ENCODE peak calls at places on chromosomes 11 and 22, in five cellular contexts. One of them, this sample, is unnamed.

GRCh38 chr11:16809901-16810668 is 71.6 kb downstream of the C11orf58 start:
- DNase-seq in cardiac fibroblast: peak; percentile 50
- DNase-seq in iris pigment epithelial cell: peak; percentile 42
- DNase-seq in left colon: no peak
- DNase-seq in HTR-8/SVneo: no peak
- DNase-seq in this sample: no peak

GRCh38 chr11:33317662-33318061 is 60.5 kb downstream of the HIPK3 start:
- DNase-seq in left colon: no peak
- DNase-seq in iris pigment epithelial cell: peak; percentile 51
- DNase-seq in HTR-8/SVneo: no peak
- DNase-seq in cardiac fibroblast: peak; percentile 62
- DNase-seq in this sample: no peak

GRCh38 chr11:6719588-6719987 is 36.4 kb upstream of the MRPL17 start:
- DNase-seq in iris pigment epithelial cell: peak; percentile 3
- DNase-seq in cardiac fibroblast: peak; percentile 33
- DNase-seq in HTR-8/SVneo: no peak
- DNase-seq in left colon: no peak
- DNase-seq in this sample: peak; percentile 4

GRCh38 chr22:17717708-17718107 is 56.6 kb downstream of the BID start:
- DNase-seq in cardiac fibroblast: no peak
- DNase-seq in iris pigment epithelial cell: peak; percentile 79
- DNase-seq in left colon: no peak
- DNase-seq in HTR-8/SVneo: no peak
- DNase-seq in this sample: no peak

GRCh38 chr11:10017050-10017449 is 277.0 kb downstream of the SBF2 start:
- DNase-seq in HTR-8/SVneo: no peak
- DNase-seq in iris pigment epithelial cell: no peak
- DNase-seq in left colon: no peak
- DNase-seq in cardiac fibroblast: no peak
- DNase-seq in this sample: no peak

GRCh38 chr22:25759825-25760231 is 17.8 kb downstream of the MYO18B start:
- DNase-seq in cardiac fibroblast: peak; percentile 99
- DNase-seq in HTR-8/SVneo: peak; percentile 71
- DNase-seq in left colon: no peak
- DNase-seq in iris pigment epithelial cell: peak; percentile 98
- DNase-seq in this sample: peak; percentile 99

GRCh38 chr11:94746721-94747120 is 21.4 kb upstream of the AMOTL1 start:
- DNase-seq in HTR-8/SVneo: no peak
- DNase-seq in cardiac fibroblast: no peak
- DNase-seq in left colon: no peak
- DNase-seq in iris pigment epithelial cell: no peak
- DNase-seq in this sample: no peak

GRCh38 chr11:85595285-85595884 is 31.8 kb downstream of the DLG2 start:
- DNase-seq in left colon: no peak
- DNase-seq in HTR-8/SVneo: peak; percentile 62
- DNase-seq in iris pigment epithelial cell: peak; percentile 53
- DNase-seq in cardiac fibroblast: peak; percentile 73
- DNase-seq in this sample: peak; percentile 91

GRCh38 chr11:48123934-48124755 is 92.5 kb upstream of the OR4B1 start:
- DNase-seq in left colon: no peak
- DNase-seq in iris pigment epithelial cell: no peak
- DNase-seq in HTR-8/SVneo: no peak
- DNase-seq in cardiac fibroblast: no peak
- DNase-seq in this sample: no peak

GRCh38 chr11:120039031-120039430 is 98.9 kb downstream of the TRIM29 start:
- DNase-seq in cardiac fibroblast: no peak
- DNase-seq in left colon: no peak
- DNase-seq in HTR-8/SVneo: no peak
- DNase-seq in iris pigment epithelial cell: no peak
- DNase-seq in this sample: no peak

GRCh38 chr11:65588199-65589054 is 7.2 kb downstream of the KCNK7 start:
- DNase-seq in cardiac fibroblast: peak; percentile 62
- DNase-seq in iris pigment epithelial cell: peak; percentile 60
- DNase-seq in HTR-8/SVneo: peak; percentile 75
- DNase-seq in left colon: peak; percentile 78
- DNase-seq in this sample: peak; percentile 68

GRCh38 chr11:71075116-71075720 is 177.2 kb downstream of the SHANK2 start:
- DNase-seq in cardiac fibroblast: no peak
- DNase-seq in left colon: no peak
- DNase-seq in iris pigment epithelial cell: no peak
- DNase-seq in HTR-8/SVneo: no peak
- DNase-seq in this sample: no peak

GRCh38 chr11:124799384-124800225 is 601 bp downstream of the MSANTD2 start:
- DNase-seq in left colon: peak; percentile 36
- DNase-seq in HTR-8/SVneo: no peak
- DNase-seq in cardiac fibroblast: peak; percentile 38
- DNase-seq in iris pigment epithelial cell: peak; percentile 32
- DNase-seq in this sample: peak; percentile 67

GRCh38 chr11:41879186-41879738 is 419.8 kb upstream of the LRRC4C start:
- DNase-seq in cardiac fibroblast: peak; percentile 64
- DNase-seq in HTR-8/SVneo: no peak
- DNase-seq in left colon: no peak
- DNase-seq in iris pigment epithelial cell: no peak
- DNase-seq in this sample: peak; percentile 10

GRCh38 chr22:42114721-42115120 is 15.9 kb downstream of the CYP2D6 start:
- DNase-seq in left colon: no peak
- DNase-seq in HTR-8/SVneo: no peak
- DNase-seq in iris pigment epithelial cell: peak; percentile 18
- DNase-seq in cardiac fibroblast: peak; percentile 61
- DNase-seq in this sample: no peak

GRCh38 chr22:17095538-17095937 is 10.7 kb downstream of the IL17RA start:
- DNase-seq in left colon: no peak
- DNase-seq in iris pigment epithelial cell: no peak
- DNase-seq in cardiac fibroblast: peak; percentile 6
- DNase-seq in HTR-8/SVneo: no peak
- DNase-seq in this sample: no peak

GRCh38 chr11:67504023-67504949 is 877 bp downstream of the PITPNM1 start:
- DNase-seq in cardiac fibroblast: peak; percentile 22
- DNase-seq in iris pigment epithelial cell: peak; percentile 29
- DNase-seq in HTR-8/SVneo: peak; percentile 56
- DNase-seq in left colon: no peak
- DNase-seq in this sample: no peak

GRCh38 chr11:78633516-78634310 is 59.0 kb upstream of the NARS2 start:
- DNase-seq in cardiac fibroblast: no peak
- DNase-seq in HTR-8/SVneo: no peak
- DNase-seq in left colon: no peak
- DNase-seq in iris pigment epithelial cell: no peak
- DNase-seq in this sample: no peak

GRCh38 chr11:11810764-11811726 is 30.7 kb upstream of the USP47 start:
- DNase-seq in cardiac fibroblast: no peak
- DNase-seq in left colon: no peak
- DNase-seq in iris pigment epithelial cell: no peak
- DNase-seq in HTR-8/SVneo: no peak
- DNase-seq in this sample: no peak

GRCh38 chr22:38347944-38348750 is 30.9 kb upstream of the CSNK1E start:
- DNase-seq in cardiac fibroblast: peak; percentile 39
- DNase-seq in iris pigment epithelial cell: no peak
- DNase-seq in HTR-8/SVneo: no peak
- DNase-seq in left colon: no peak
- DNase-seq in this sample: no peak

GRCh38 chr22:30325724-30326703 is 727 bp downstream of the TBC1D10A start:
- DNase-seq in left colon: peak; percentile 70
- DNase-seq in iris pigment epithelial cell: no peak
- DNase-seq in HTR-8/SVneo: no peak
- DNase-seq in cardiac fibroblast: no peak
- DNase-seq in this sample: peak; percentile 50

GRCh38 chr11:44505591-44506054 is 59.8 kb upstream of the CD82 start:
- DNase-seq in cardiac fibroblast: peak; percentile 89
- DNase-seq in HTR-8/SVneo: no peak
- DNase-seq in iris pigment epithelial cell: peak; percentile 80
- DNase-seq in left colon: no peak
- DNase-seq in this sample: peak; percentile 31

GRCh38 chr22:40009231-40009769 is 14.5 kb downstream of the FAM83F start:
- DNase-seq in iris pigment epithelial cell: peak; percentile 16
- DNase-seq in HTR-8/SVneo: no peak
- DNase-seq in cardiac fibroblast: peak; percentile 6
- DNase-seq in left colon: peak; percentile 47
- DNase-seq in this sample: no peak

GRCh38 chr11:78350646-78351165 is 66.9 kb downstream of the GAB2 start:
- DNase-seq in iris pigment epithelial cell: peak; percentile 55
- DNase-seq in left colon: no peak
- DNase-seq in HTR-8/SVneo: no peak
- DNase-seq in cardiac fibroblast: peak; percentile 68
- DNase-seq in this sample: peak; percentile 100

GRCh38 chr11:130772266-130773227 is 143.7 kb downstream of the SNX19 start:
- DNase-seq in HTR-8/SVneo: peak; percentile 67
- DNase-seq in iris pigment epithelial cell: peak; percentile 97
- DNase-seq in left colon: peak; percentile 38
- DNase-seq in cardiac fibroblast: peak; percentile 95
- DNase-seq in this sample: no peak

GRCh38 chr22:49553076-49553475 is 274.6 kb downstream of the BRD1 start:
- DNase-seq in iris pigment epithelial cell: no peak
- DNase-seq in HTR-8/SVneo: no peak
- DNase-seq in cardiac fibroblast: no peak
- DNase-seq in left colon: no peak
- DNase-seq in this sample: no peak

GRCh38 chr22:50191041-50191740 is 5.5 kb downstream of the TRABD start:
- DNase-seq in cardiac fibroblast: no peak
- DNase-seq in left colon: peak; percentile 70
- DNase-seq in HTR-8/SVneo: no peak
- DNase-seq in iris pigment epithelial cell: no peak
- DNase-seq in this sample: peak; percentile 69

GRCh38 chr11:30585892-30586250 is 282 bp downstream of the MPPED2 start:
- DNase-seq in left colon: no peak
- DNase-seq in cardiac fibroblast: no peak
- DNase-seq in iris pigment epithelial cell: no peak
- DNase-seq in HTR-8/SVneo: no peak
- DNase-seq in this sample: no peak

GRCh38 chr22:40594924-40595323 is 41.6 kb downstream of the MRTFA start:
- DNase-seq in iris pigment epithelial cell: no peak
- DNase-seq in HTR-8/SVneo: no peak
- DNase-seq in left colon: no peak
- DNase-seq in cardiac fibroblast: peak; percentile 33
- DNase-seq in this sample: no peak

GRCh38 chr22:22037740-22038139 is 55.2 kb upstream of the TOP3B start:
- DNase-seq in HTR-8/SVneo: no peak
- DNase-seq in left colon: no peak
- DNase-seq in cardiac fibroblast: peak; percentile 71
- DNase-seq in iris pigment epithelial cell: peak; percentile 87
- DNase-seq in this sample: peak; percentile 76

GRCh38 chr22:39703890-39704658 is 133.5 kb downstream of the CACNA1I start:
- DNase-seq in left colon: peak; percentile 35
- DNase-seq in iris pigment epithelial cell: no peak
- DNase-seq in cardiac fibroblast: no peak
- DNase-seq in HTR-8/SVneo: no peak
- DNase-seq in this sample: no peak

GRCh38 chr11:120538707-120539106 is 27.2 kb downstream of the GRIK4 start:
- DNase-seq in HTR-8/SVneo: no peak
- DNase-seq in cardiac fibroblast: no peak
- DNase-seq in iris pigment epithelial cell: no peak
- DNase-seq in left colon: no peak
- DNase-seq in this sample: no peak

GRCh38 chr11:36149538-36150242 is 139.5 kb downstream of the COMMD9 start:
- DNase-seq in left colon: peak; percentile 54
- DNase-seq in iris pigment epithelial cell: peak; percentile 99
- DNase-seq in HTR-8/SVneo: peak; percentile 96
- DNase-seq in cardiac fibroblast: peak; percentile 100
- DNase-seq in this sample: peak; percentile 94

GRCh38 chr11:27722117-27722844 is 22.0 kb upstream of the BDNF start:
- DNase-seq in HTR-8/SVneo: peak; percentile 41
- DNase-seq in iris pigment epithelial cell: peak; percentile 72
- DNase-seq in left colon: no peak
- DNase-seq in cardiac fibroblast: peak; percentile 44
- DNase-seq in this sample: no peak

GRCh38 chr11:47981667-47982404 is 1.5 kb downstream of the PTPRJ start:
- DNase-seq in iris pigment epithelial cell: no peak
- DNase-seq in left colon: no peak
- DNase-seq in cardiac fibroblast: no peak
- DNase-seq in HTR-8/SVneo: no peak
- DNase-seq in this sample: peak; percentile 25

GRCh38 chr11:67271548-67272284 is 5.4 kb downstream of the GRK2 start:
- DNase-seq in iris pigment epithelial cell: no peak
- DNase-seq in left colon: peak; percentile 30
- DNase-seq in cardiac fibroblast: no peak
- DNase-seq in HTR-8/SVneo: no peak
- DNase-seq in this sample: no peak

GRCh38 chr22:43202326-43202725 is 15.4 kb upstream of the TTLL12 start:
- DNase-seq in HTR-8/SVneo: no peak
- DNase-seq in iris pigment epithelial cell: no peak
- DNase-seq in left colon: no peak
- DNase-seq in cardiac fibroblast: no peak
- DNase-seq in this sample: no peak

GRCh38 chr11:114132427-114132826 is 72.9 kb downstream of the ZBTB16 start:
- DNase-seq in iris pigment epithelial cell: no peak
- DNase-seq in left colon: no peak
- DNase-seq in cardiac fibroblast: peak; percentile 66
- DNase-seq in HTR-8/SVneo: no peak
- DNase-seq in this sample: peak; percentile 39

GRCh38 chr11:24457985-24458384 is 38.9 kb upstream of the LUZP2 start:
- DNase-seq in HTR-8/SVneo: no peak
- DNase-seq in iris pigment epithelial cell: no peak
- DNase-seq in cardiac fibroblast: no peak
- DNase-seq in left colon: no peak
- DNase-seq in this sample: no peak